ENCODE peak calls at places on chromosome 5, in four cellular contexts. H, P, A and G are unnamed samples.

GRCh38 chr5:83096660-83097334 is 19.4 kb downstream of the XRCC4 start:
- DNase-seq in H (no peak), P (no peak), A (no peak), G (no peak)

GRCh38 chr5:77743181-77743580 is 33.0 kb downstream of the TBCA start:
- DNase-seq in H (no peak), P (no peak), A (no peak), G (no peak)

GRCh38 chr5:33282157-33282556 is 158.6 kb upstream of the TARS1 start:
- DNase-seq in H (no peak), P (no peak), A (no peak), G (no peak)

GRCh38 chr5:10625700-10626472 is 62.0 kb downstream of the ANKRD33B start:
- DNase-seq in H (no peak), P (no peak), A (no peak), G (no peak)

GRCh38 chr5:142059304-142059940 is 46.6 kb upstream of the GNPDA1 start:
- DNase-seq in H (no peak), P (no peak), A (no peak), G (no peak)

GRCh38 chr5:1445313-1445894 is at the start of gene SLC6A3:
- DNase-seq in H (no peak), P (no peak), A (no peak), G (peak)

GRCh38 chr5:107401470-107402085 is 269.2 kb downstream of the EFNA5 start:
- DNase-seq in H (no peak), P (no peak), A (no peak), G (peak)

GRCh38 chr5:170250810-170251317 is 18.1 kb downstream of the C5orf58 start:
- DNase-seq in H (no peak), P (no peak), A (no peak), G (no peak)

GRCh38 chr5:32443145-32443540 is 1.4 kb downstream of the ZFR start:
- DNase-seq in H (no peak), P (no peak), A (no peak), G (no peak)

GRCh38 chr5:149427374-149427773 is 48.3 kb upstream of the IL17B start:
- DNase-seq in H (no peak), P (no peak), A (no peak), G (no peak)

GRCh38 chr5:171615201-171616001 is 170.2 kb upstream of the SMIM23 start:
- DNase-seq in H (no peak), P (no peak), A (peak), G (no peak)

GRCh38 chr5:150624334-150625163 is 15.9 kb upstream of the SYNPO start:
- DNase-seq in H (peak), P (no peak), A (peak), G (no peak)

GRCh38 chr5:71601222-71602026 is 14.3 kb downstream of the MCCC2 start:
- DNase-seq in H (no peak), P (peak), A (peak), G (no peak)

GRCh38 chr5:151463137-151464029 is 16.0 kb downstream of the SLC36A1 start:
- DNase-seq in H (no peak), P (peak), A (no peak), G (no peak)

GRCh38 chr5:137563646-137564474 is 64.7 kb upstream of the SPOCK1 start:
- DNase-seq in H (no peak), P (no peak), A (no peak), G (peak)

GRCh38 chr5:94802450-94802849 is 184.0 kb downstream of the SLF1 start:
- DNase-seq in H (no peak), P (peak), A (no peak), G (no peak)

GRCh38 chr5:133249593-133249992 is 197.8 kb downstream of the HSPA4 start:
- DNase-seq in H (no peak), P (peak), A (no peak), G (no peak)

GRCh38 chr5:57488308-57488955 is 5.8 kb upstream of the ACTBL2 start:
- DNase-seq in H (no peak), P (no peak), A (no peak), G (no peak)

GRCh38 chr5:159049844-159050318 is 49.8 kb downstream of the EBF1 start:
- DNase-seq in H (no peak), P (no peak), A (no peak), G (no peak)

GRCh38 chr5:107705390-107706014 is 34.8 kb upstream of the EFNA5 start:
- DNase-seq in H (no peak), P (no peak), A (no peak), G (no peak)

GRCh38 chr5:177357459-177358332 is at the start of gene RGS14:
- DNase-seq in H (no peak), P (peak), A (peak), G (no peak)

GRCh38 chr5:151150484-151151262 is 6.9 kb downstream of the ANXA6 start:
- DNase-seq in H (peak), P (no peak), A (no peak), G (peak)

GRCh38 chr5:395156-395920 is 47.6 kb upstream of the EXOC3 start:
- DNase-seq in H (no peak), P (peak), A (peak), G (peak)

GRCh38 chr5:28344803-28345433 is 1306.5 kb upstream of the CDH9 start:
- DNase-seq in H (no peak), P (peak), A (peak), G (no peak)

GRCh38 chr5:68080282-68081050 is 135.1 kb upstream of the PIK3R1 start:
- DNase-seq in H (no peak), P (no peak), A (no peak), G (no peak)

GRCh38 chr5:66952153-66952552 is 244.4 kb downstream of the CD180 start:
- DNase-seq in H (no peak), P (no peak), A (no peak), G (no peak)

GRCh38 chr5:178221203-178221771 is 11.3 kb downstream of the PHYKPL start:
- DNase-seq in H (no peak), P (no peak), A (no peak), G (no peak)

GRCh38 chr5:92868442-92868841 is 712.6 kb downstream of the NR2F1-AS1 start:
- DNase-seq in H (no peak), P (no peak), A (no peak), G (no peak)

GRCh38 chr5:151094054-151094858 is 13.4 kb upstream of the TNIP1 start:
- DNase-seq in H (no peak), P (peak), A (no peak), G (no peak)